ENCODE peak calls at places on chromosomes 16 and 17, in eight cellular contexts. A is NCI-H345; K is ecto neural progenitor cell; M is GOT3; U is effector memory CD8-positive, alpha-beta T cell; Y is NAMALWA; N is A172; Z is effector CD4-positive, alpha-beta T cell. D is an unnamed sample.

GRCh38 chr17:37177234-37177633 is 198.6 kb upstream of the C17orf78 start:
- DNase-seq in Y (no peak), K (no peak), M (no peak), U (no peak), N (no peak), A (peak), Z (no peak), D (no peak)

GRCh38 chr17:31744541-31744951 is 114.5 kb downstream of the COPRS start:
- DNase-seq in Y (no peak), M (no peak), U (no peak), K (no peak), N (no peak), Z (no peak), A (no peak), D (peak)

GRCh38 chr16:2980227-2981176 is at the start of gene PKMYT1:
- DNase-seq in A (peak), U (peak), N (peak), M (peak), Y (peak), Z (peak), K (peak), D (peak)

GRCh38 chr17:62781356-62781755 is 26.8 kb downstream of the MARCHF10 start:
- DNase-seq in Y (no peak), Z (no peak), K (no peak), A (no peak), M (no peak), N (no peak), U (no peak), D (no peak)

GRCh38 chr17:2041561-2042354 is at the start of gene OVCA2:
- DNase-seq in N (peak), U (peak), Y (peak), K (peak), M (peak), A (peak), Z (peak), D (peak)

GRCh38 chr16:54812229-54812628 is 118.4 kb upstream of the IRX5 start:
- DNase-seq in N (no peak), U (no peak), M (no peak), A (no peak), Y (no peak), K (no peak), Z (no peak), D (no peak)

GRCh38 chr17:21285164-21286065 is 904 bp downstream of the MAP2K3 start:
- DNase-seq in U (no peak), Z (no peak), N (peak), K (peak), A (no peak), M (no peak), Y (no peak), D (peak)

GRCh38 chr17:19718613-19719364 is 2.4 kb upstream of the SLC47A2 start:
- DNase-seq in Y (no peak), M (no peak), K (peak), N (no peak), A (no peak), U (no peak), Z (no peak), D (peak)

GRCh38 chr16:66271074-66272060 is 95.1 kb upstream of the CDH5 start:
- DNase-seq in N (peak), Y (no peak), A (no peak), Z (no peak), U (no peak), M (no peak), K (peak), D (no peak)

GRCh38 chr17:19376799-19377198 is 1.5 kb upstream of the MAPK7 start:
- DNase-seq in A (peak), U (no peak), K (no peak), Z (no peak), N (no peak), M (no peak), Y (peak), D (no peak)

GRCh38 chr17:40304464-40304863 is 4.5 kb upstream of the RARA start:
- DNase-seq in M (no peak), K (no peak), U (no peak), N (peak), Y (no peak), Z (no peak), A (no peak), D (no peak)

GRCh38 chr16:70158261-70158939 is 15.2 kb upstream of the CLEC18C start:
- DNase-seq in N (no peak), Y (peak), A (no peak), Z (no peak), U (no peak), M (no peak), K (no peak), D (no peak)

GRCh38 chr17:61340431-61340830 is 59.2 kb upstream of the TBX2 start:
- DNase-seq in Y (no peak), U (no peak), K (no peak), M (no peak), A (no peak), N (no peak), Z (no peak), D (no peak)

GRCh38 chr16:85234310-85235235 is 122.3 kb upstream of the CIBAR2 start:
- DNase-seq in Z (no peak), K (peak), Y (no peak), A (no peak), M (no peak), U (no peak), N (peak), D (no peak)

GRCh38 chr16:14502256-14502875 is 127.7 kb downstream of the PARN start:
- DNase-seq in Z (no peak), U (no peak), A (no peak), N (no peak), Y (no peak), K (no peak), M (no peak), D (peak)

GRCh38 chr17:70242781-70243437 is 73.6 kb downstream of the KCNJ2 start:
- DNase-seq in U (no peak), Z (no peak), A (no peak), N (no peak), M (no peak), Y (no peak), K (no peak), D (no peak)

GRCh38 chr17:3750296-3750695 is 26.6 kb downstream of the HASPIN start:
- DNase-seq in U (no peak), N (no peak), M (no peak), A (no peak), Y (no peak), K (no peak), Z (no peak), D (no peak)

GRCh38 chr17:12431188-12431587 is 234.5 kb upstream of the MYOCD start:
- DNase-seq in A (no peak), Z (no peak), U (no peak), N (no peak), M (no peak), K (no peak), Y (no peak), D (no peak)

GRCh38 chr17:1060991-1061390 is 64.1 kb downstream of the TIMM22 start:
- DNase-seq in K (no peak), Z (no peak), Y (no peak), A (no peak), M (peak), N (peak), U (no peak), D (peak)

GRCh38 chr16:49345829-49346228 is 27.8 kb upstream of the C16orf78 start:
- DNase-seq in M (no peak), K (no peak), N (no peak), Y (peak), A (no peak), Z (no peak), U (no peak), D (peak)

GRCh38 chr16:20814761-20815160 is 8.4 kb downstream of the REXO5 start:
- DNase-seq in N (peak), M (no peak), Y (no peak), U (no peak), Z (no peak), K (no peak), A (no peak), D (no peak)

GRCh38 chr16:83353241-83353640 is 454.5 kb upstream of the HSBP1 start:
- DNase-seq in K (no peak), N (no peak), U (no peak), M (no peak), Y (no peak), Z (no peak), A (no peak), D (no peak)

GRCh38 chr17:68383443-68384321 is 73.6 kb downstream of the WIPI1 start:
- DNase-seq in U (no peak), N (peak), Y (no peak), Z (no peak), A (no peak), K (no peak), M (no peak), D (no peak)

GRCh38 chr17:74734256-74734655 is 2.8 kb upstream of the RAB37 start:
- DNase-seq in M (no peak), Z (no peak), N (no peak), K (no peak), U (no peak), A (no peak), Y (no peak), D (no peak)

GRCh38 chr17:6823011-6823442 is 8.5 kb downstream of the TEKT1 start:
- DNase-seq in N (peak), Z (no peak), Y (no peak), M (no peak), K (no peak), U (no peak), A (no peak), D (no peak)

GRCh38 chr16:85612191-85612800 is 826 bp upstream of the GSE1 start:
- DNase-seq in N (peak), U (no peak), K (no peak), Z (no peak), M (peak), A (peak), Y (peak), D (peak)

GRCh38 chr16:14378131-14378551 is 251.9 kb downstream of the PARN start:
- DNase-seq in M (no peak), A (no peak), Z (no peak), K (no peak), Y (no peak), U (no peak), N (no peak), D (peak)

GRCh38 chr17:29760771-29761682 is 138.3 kb upstream of the CORO6 start:
- DNase-seq in K (peak), Y (peak), A (no peak), N (peak), Z (peak), M (peak), U (peak), D (peak)

GRCh38 chr16:31106509-31107464 is 1.4 kb upstream of the BCKDK start:
- DNase-seq in Z (no peak), K (no peak), M (no peak), U (no peak), A (no peak), N (no peak), Y (no peak), D (no peak)

D was measured in RPMI8226.